ENCODE peak calls at places on chromosome 4, in eight cellular contexts. K is PC-9; C is LNCaP clone FGC; F is anterior cingulate cortex; P is aorta; Z is nucleus accumbens; Y is activated CD4-positive, alpha-beta T cell treated with anti-CD3 and anti-CD28 coated beads for 1 hour; L is COLO829. B is an unnamed sample.

GRCh38 chr4:43458293-43458692 is 565.8 kb downstream of the GRXCR1 start:
- DNase-seq in K (no peak), C (no peak), F (no peak), P (no peak), Z (no peak), Y (no peak), L (no peak), B (no peak)

GRCh38 chr4:144589512-144589911 is 56.4 kb upstream of the HHIP start:
- DNase-seq in K (no peak), C (no peak), F (no peak), P (no peak), Z (no peak), Y (no peak), L (no peak), B (no peak)

GRCh38 chr4:158043971-158044618 is 128.7 kb downstream of the GASK1B start:
- DNase-seq in K (no peak), C (no peak), F (no peak), P (no peak), Z (no peak), Y (no peak), L (no peak), B (no peak)

GRCh38 chr4:2742823-2743517 is 13.2 kb downstream of the TNIP2 start:
- DNase-seq in K (no peak), C (no peak), F (no peak), P (peak; percentile 23), Z (no peak), Y (no peak), L (no peak), B (no peak)

GRCh38 chr4:23788460-23788859 is 101.4 kb downstream of the PPARGC1A start:
- DNase-seq in K (no peak), C (no peak), F (no peak), P (no peak), Z (no peak), Y (no peak), L (peak; percentile 13), B (no peak)

GRCh38 chr4:40475609-40476008 is 140.5 kb downstream of the CHRNA9 start:
- DNase-seq in K (no peak), C (no peak), F (no peak), P (no peak), Z (no peak), Y (no peak), L (no peak), B (no peak)

GRCh38 chr4:76987153-76987562 is 37.6 kb downstream of the SEPTIN11 start:
- DNase-seq in K (no peak), C (no peak), F (no peak), P (no peak), Z (no peak), Y (no peak), L (no peak), B (no peak)

GRCh38 chr4:179624768-179625181 is 2182.5 kb upstream of the AGA start:
- DNase-seq in K (peak; percentile 47), C (no peak), F (no peak), P (no peak), Z (no peak), Y (no peak), L (no peak), B (no peak)

GRCh38 chr4:178316211-178316610 is 874.0 kb upstream of the AGA start:
- DNase-seq in K (no peak), C (no peak), F (no peak), P (no peak), Z (no peak), Y (no peak), L (no peak), B (no peak)

GRCh38 chr4:2284934-2285664 is 23.2 kb upstream of the MXD4 start:
- DNase-seq in K (no peak), C (no peak), F (no peak), P (peak; percentile 35), Z (no peak), Y (no peak), L (no peak), B (no peak)

GRCh38 chr4:2953496-2953895 is 9.7 kb downstream of the NOP14 start:
- DNase-seq in K (no peak), C (no peak), F (no peak), P (no peak), Z (no peak), Y (no peak), L (no peak), B (no peak)

GRCh38 chr4:169107528-169107927 is 97.5 kb upstream of the CBR4 start:
- DNase-seq in K (no peak), C (no peak), F (no peak), P (no peak), Z (no peak), Y (no peak), L (no peak), B (no peak)

GRCh38 chr4:6848717-6849305 is 60.8 kb upstream of the TBC1D14 start:
- DNase-seq in K (no peak), C (no peak), F (no peak), P (no peak), Z (no peak), Y (no peak), L (no peak), B (no peak)

GRCh38 chr4:21507439-21507838 is 441.1 kb downstream of the KCNIP4 start:
- DNase-seq in K (no peak), C (no peak), F (no peak), P (no peak), Z (no peak), Y (no peak), L (peak; percentile 7), B (no peak)

GRCh38 chr4:148093065-148093464 is 349.1 kb downstream of the NR3C2 start:
- DNase-seq in K (no peak), C (no peak), F (no peak), P (no peak), Z (no peak), Y (no peak), L (no peak), B (no peak)

GRCh38 chr4:5753766-5754528 is 42.9 kb downstream of the EVC start:
- DNase-seq in K (peak; percentile 65), C (no peak), F (no peak), P (peak; percentile 61), Z (no peak), Y (no peak), L (peak; percentile 51), B (no peak)

GRCh38 chr4:67394771-67395310 is 150.5 kb downstream of the CENPC start:
- DNase-seq in K (no peak), C (no peak), F (no peak), P (no peak), Z (no peak), Y (no peak), L (no peak), B (no peak)

GRCh38 chr4:62210521-62210920 is 1010.4 kb downstream of the ADGRL3 start:
- DNase-seq in K (no peak), C (no peak), F (no peak), P (no peak), Z (no peak), Y (no peak), L (no peak), B (no peak)

GRCh38 chr4:20333141-20333690 is 81.5 kb downstream of the SLIT2 start:
- DNase-seq in K (no peak), C (no peak), F (no peak), P (no peak), Z (no peak), Y (no peak), L (no peak), B (no peak)

GRCh38 chr4:3247399-3248177 is 1.4 kb upstream of the MSANTD1 start:
- DNase-seq in K (no peak), C (no peak), F (no peak), P (no peak), Z (no peak), Y (no peak), L (no peak), B (no peak)

GRCh38 chr4:81207793-81208192 is 7.2 kb downstream of the PRKG2 start:
- DNase-seq in K (no peak), C (no peak), F (no peak), P (no peak), Z (no peak), Y (no peak), L (no peak), B (no peak)

GRCh38 chr4:35614120-35614519 is 630.2 kb downstream of the ARAP2 start:
- DNase-seq in K (no peak), C (no peak), F (no peak), P (no peak), Z (no peak), Y (no peak), L (no peak), B (no peak)

GRCh38 chr4:2745981-2746806 is 9.9 kb downstream of the TNIP2 start:
- DNase-seq in K (peak; percentile 86), C (no peak), F (no peak), P (peak; percentile 88), Z (no peak), Y (peak; percentile 77), L (peak; percentile 4), B (no peak)

B was measured in globus pallidus.